ENCODE peak calls at places on chromosome 1, in nine cellular contexts. E, V, R, W, Y, Z, T, K and P are unnamed samples.

GRCh38 chr1:27607239-27607804 is 3.4 kb upstream of the AHDC1 start:
- DNase-seq in K (no peak), W (no peak), T (no peak), Y (no peak), V (no peak), Z (no peak), R (peak; percentile 66), E (no peak), P (no peak)

GRCh38 chr1:46062651-46063319 is 69.6 kb downstream of the PIK3R3 start:
- DNase-seq in W (no peak), V (no peak), Z (no peak), K (peak; percentile 24), R (no peak), T (no peak), E (peak; percentile 51), Y (no peak), P (peak; percentile 56)

GRCh38 chr1:202272446-202272845 is 69.3 kb downstream of the UBE2T start:
- DNase-seq in Z (no peak), R (no peak), Y (no peak), W (no peak), T (peak; percentile 40), V (no peak), E (no peak), K (no peak), P (no peak)

GRCh38 chr1:226662704-226663326 is 76.3 kb downstream of the ITPKB start:
- DNase-seq in V (peak; percentile 92), W (peak; percentile 77), Z (peak; percentile 84), K (peak; percentile 100), T (peak; percentile 94), Y (peak; percentile 94), E (peak; percentile 99), R (peak; percentile 87), P (peak; percentile 99)

GRCh38 chr1:51345300-51345687 is 14.9 kb upstream of the TTC39A start:
- DNase-seq in V (no peak), Y (no peak), R (no peak), E (no peak), T (no peak), Z (no peak), K (no peak), W (no peak), P (no peak)

GRCh38 chr1:161382214-161383019 is 14.7 kb upstream of the CFAP126 start:
- DNase-seq in K (peak; percentile 98), W (no peak), Y (no peak), V (no peak), E (no peak), R (peak; percentile 81), Z (peak; percentile 54), T (no peak), P (peak; percentile 66)

GRCh38 chr1:208837242-208837641 is 593.1 kb upstream of the PLXNA2 start:
- DNase-seq in R (no peak), W (no peak), T (no peak), V (no peak), K (no peak), E (no peak), Z (no peak), Y (no peak), P (no peak)

GRCh38 chr1:147736847-147737246 is 23.6 kb downstream of the GJA5 start:
- DNase-seq in E (no peak), W (no peak), T (no peak), R (no peak), Y (no peak), V (no peak), Z (no peak), K (no peak), P (no peak)

GRCh38 chr1:5768014-5768413 is 224.2 kb downstream of the NPHP4 start:
- DNase-seq in Z (no peak), K (no peak), V (no peak), E (no peak), W (no peak), T (peak; percentile 44), Y (no peak), R (no peak), P (no peak)
- TF ChIP-seq CTCF in Z (no peak), K (no peak), V (no peak), E (no peak), W (no peak), T (no peak), Y (no peak), R (no peak), P (no peak)

GRCh38 chr1:114561333-114561732 is 20.1 kb downstream of the BCAS2 start:
- DNase-seq in Z (no peak), W (no peak), K (no peak), T (no peak), E (no peak), V (no peak), Y (no peak), R (no peak), P (peak; percentile 6)

GRCh38 chr1:114558548-114558947 is 22.9 kb downstream of the BCAS2 start:
- DNase-seq in K (peak; percentile 12), R (peak; percentile 29), T (no peak), E (no peak), Z (no peak), V (no peak), W (no peak), Y (no peak), P (peak; percentile 36)

GRCh38 chr1:114559356-114559755 is 22.1 kb downstream of the BCAS2 start:
- DNase-seq in E (no peak), W (no peak), Y (no peak), Z (no peak), T (no peak), V (no peak), K (no peak), R (no peak), P (peak; percentile 9)

DNA sequence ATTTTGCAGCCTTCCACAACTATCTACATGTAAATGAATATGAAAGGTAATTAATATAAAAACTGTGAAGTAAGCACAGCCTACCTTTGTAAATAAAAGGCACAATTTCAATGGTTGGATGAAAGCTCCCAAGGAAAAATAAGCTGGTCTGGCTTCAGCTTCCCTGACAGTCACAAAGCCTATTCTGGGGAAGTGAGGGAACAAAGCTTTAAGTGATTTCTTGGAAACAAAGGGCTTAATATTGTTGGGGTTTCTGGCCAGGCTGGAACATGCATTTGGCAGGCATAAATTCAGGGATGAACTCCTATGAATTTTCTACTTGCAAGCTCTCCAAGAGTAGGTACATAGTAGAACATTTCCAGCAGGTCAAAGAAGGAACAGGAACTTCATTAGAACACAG is 17.3 kb downstream of the BCAS2 start:
- DNase-seq in K (no peak), E (no peak), Z (no peak), Y (no peak), V (no peak), W (no peak), R (no peak), T (no peak), P (no peak)
- H3K4me3 ChIP-seq in K (no peak overlapping the region), E (no peak overlapping the region), Z (no peak overlapping the region), Y (no peak overlapping the region), V (no peak overlapping the region), W (no peak overlapping the region), R (no peak overlapping the region), T (no peak overlapping the region), P (no peak overlapping the region)

GRCh38 chr1:205275133-205275532 is 46.4 kb downstream of the NUAK2 start:
- DNase-seq in T (no peak), V (no peak), E (no peak), K (no peak), R (no peak), W (no peak), Y (no peak), Z (no peak), P (no peak)

GRCh38 chr1:205272541-205272940 is 44.8 kb downstream of the TMCC2 start:
- DNase-seq in E (no peak), W (no peak), Y (no peak), R (no peak), T (no peak), Z (no peak), K (no peak), V (no peak), P (no peak)

GRCh38 chr1:205275916-205276315 is 45.6 kb downstream of the NUAK2 start:
- DNase-seq in T (no peak), Z (no peak), V (no peak), E (no peak), R (no peak), K (no peak), Y (no peak), W (no peak), P (no peak)

GRCh38 chr1:205273551-205273982 is 45.8 kb downstream of the TMCC2 start:
- DNase-seq in T (peak; percentile 87), E (peak; percentile 32), Y (peak; percentile 83), W (peak; percentile 86), V (no peak), R (peak; percentile 82), K (peak; percentile 70), Z (peak; percentile 51), P (peak; percentile 87)

DNA sequence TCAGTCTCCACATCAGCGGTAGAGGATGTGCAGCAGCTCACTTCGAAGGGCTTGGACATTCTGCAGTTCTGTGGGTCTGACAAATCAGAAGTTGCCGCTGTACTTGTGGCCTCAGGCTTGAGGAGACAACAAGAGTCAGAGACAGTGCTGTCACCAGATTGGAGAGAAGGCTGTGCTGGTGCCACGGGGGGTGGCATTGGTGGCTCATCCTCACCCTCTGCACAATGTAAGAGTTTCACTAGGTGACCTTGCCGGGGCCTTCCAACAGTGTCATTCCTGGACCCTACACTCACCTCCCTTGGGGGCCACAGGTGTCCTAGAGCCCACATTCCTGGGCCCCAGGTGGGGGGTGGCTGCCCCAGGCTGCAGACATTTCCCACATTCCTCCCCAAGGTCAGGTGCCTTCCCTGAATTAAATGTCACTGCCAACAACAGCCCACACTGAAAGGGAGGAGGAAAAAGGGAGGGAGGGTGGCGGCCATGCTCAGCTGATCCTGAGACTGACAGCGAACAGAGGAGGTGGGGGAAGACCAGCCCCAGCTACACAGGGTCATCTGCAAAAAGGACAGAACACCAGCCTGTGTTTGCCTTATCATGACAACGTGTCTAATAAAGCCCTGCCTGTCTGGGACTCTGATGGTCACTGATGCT is 46.4 kb downstream of the TMCC2 start:
- DNase-seq in W (no peak), Z (no peak), Y (no peak), V (no peak), T (no peak), R (no peak), E (no peak), K (no peak), P (no peak)
- TF ChIP-seq CTCF in W (no peak), Z (no peak), Y (no peak), V (no peak), T (no peak), R (no peak), E (no peak), K (no peak), P (no peak)

GRCh38 chr1:220727523-220727922 is 20.6 kb upstream of the MTARC2 start:
- DNase-seq in E (no peak), Z (no peak), W (no peak), T (no peak), R (no peak), Y (no peak), V (no peak), K (no peak), P (no peak)

GRCh38 chr1:220732621-220733020 is 15.5 kb upstream of the MTARC2 start:
- DNase-seq in E (no peak), Y (no peak), V (no peak), W (no peak), R (no peak), Z (no peak), T (no peak), K (no peak), P (no peak)

GRCh38 chr1:220734571-220735326 is 13.4 kb upstream of the MTARC2 start:
- DNase-seq in K (peak; percentile 59), Z (peak; percentile 54), T (no peak), V (peak; percentile 46), E (no peak), Y (no peak), R (peak; percentile 73), W (no peak), P (no peak)

GRCh38 chr1:220733090-220733569 is 15.0 kb upstream of the MTARC2 start:
- DNase-seq in Y (peak; percentile 63), V (peak; percentile 56), Z (peak; percentile 31), K (peak; percentile 95), T (peak; percentile 89), R (peak; percentile 97), W (peak; percentile 60), E (peak; percentile 13), P (peak; percentile 79)

GRCh38 chr1:220732137-220732536 is 16.0 kb upstream of the MTARC2 start:
- DNase-seq in T (no peak), V (no peak), W (no peak), K (no peak), Z (no peak), E (no peak), Y (no peak), R (no peak), P (no peak)
- H3K4me3 ChIP-seq in T (no peak overlapping the region), V (no peak overlapping the region), W (no peak overlapping the region), K (no peak overlapping the region), Z (no peak overlapping the region), E (no peak overlapping the region), Y (no peak overlapping the region), R (no peak overlapping the region), P (no peak overlapping the region)